ENCODE peak calls at places on chromosomes 13 and 19, in ten cellular contexts. S is breast epithelium, J is heart left ventricle, T is mesendoderm, D is aorta, E is pancreas, M is adrenal gland, G is cardiac muscle cell, K is testis, B is GM23338. N is an unnamed sample.
A peak's percentile ranks its signal among the peaks of the same experiment; 100 is the strongest.

GRCh38 chr19:56842421-56842820 is 1.9 kb upstream of the PEG3 start:
- DNase-seq in S (no peak), J (no peak), T (no peak), D (no peak), E (no peak), M (no peak), G (no peak), K (no peak), B (no peak), N (peak; percentile 50)

GRCh38 chr19:40314646-40315045 is 29.5 kb upstream of the AKT2 start:
- DNase-seq in S (no peak), J (no peak), T (no peak), D (no peak), E (no peak), M (no peak), G (no peak), K (no peak), B (no peak), N (no peak)

GRCh38 chr13:110405597-110406450 is 98.7 kb downstream of the COL4A2 start:
- DNase-seq in S (no peak), J (no peak), T (no peak), D (peak; percentile 44), E (no peak), M (no peak), G (no peak), K (no peak), B (no peak), N (no peak)

GRCh38 chr13:106393776-106394175 is 141.7 kb downstream of the EFNB2 start:
- DNase-seq in S (no peak), J (no peak), T (no peak), D (no peak), E (no peak), M (no peak), G (no peak), K (no peak), B (no peak), N (no peak)

GRCh38 chr13:95023405-95023804 is 277.8 kb downstream of the ABCC4 start:
- DNase-seq in S (no peak), J (no peak), T (peak; percentile 4), D (no peak), E (no peak), M (no peak), G (no peak), K (no peak), B (no peak), N (peak; percentile 2)

GRCh38 chr13:50224534-50224933 is 209.3 kb downstream of the KCNRG start:
- DNase-seq in S (no peak), J (no peak), T (no peak), D (no peak), E (no peak), M (no peak), G (no peak), K (no peak), B (no peak), N (no peak)

GRCh38 chr19:1837625-1838105 is 10.6 kb downstream of the REXO1 start:
- DNase-seq in S (no peak), J (no peak), T (peak; percentile 58), D (no peak), E (no peak), M (peak; percentile 66), G (peak; percentile 66), K (no peak), B (peak; percentile 82), N (peak; percentile 48)

GRCh38 chr19:13850910-13851753 is 25.8 kb upstream of the NANOS3 start:
- DNase-seq in S (peak; percentile 91), J (peak; percentile 89), T (peak; percentile 88), D (peak; percentile 96), E (peak; percentile 83), M (peak; percentile 96), G (no peak), K (no peak), B (no peak), N (peak; percentile 100)

GRCh38 chr13:24162604-24163003 is 2.1 kb downstream of the SPATA13 start:
- DNase-seq in S (no peak), J (no peak), T (no peak), D (no peak), E (no peak), M (no peak), G (no peak), K (no peak), B (no peak), N (no peak)
- H3K4me3 ChIP-seq in S (peak overlapping the region; percentile 80), J (peak overlapping the region; percentile 85), T (no peak overlapping the region), D (no peak overlapping the region), E (peak overlapping the region; percentile 86), M (no peak overlapping the region), G (no peak overlapping the region), K (no peak overlapping the region), B (peak overlapping the region; percentile 92), N (no peak overlapping the region)

GRCh38 chr19:38674388-38675133 is 27.1 kb downstream of the ACTN4 start:
- DNase-seq in S (no peak), J (no peak), T (peak; percentile 82), D (no peak), E (no peak), M (peak; percentile 81), G (peak; percentile 65), K (no peak), B (no peak), N (peak; percentile 90)

GRCh38 chr19:38671654-38672053 is 24.2 kb downstream of the ACTN4 start:
- DNase-seq in S (no peak), J (no peak), T (no peak), D (no peak), E (no peak), M (no peak), G (no peak), K (no peak), B (no peak), N (no peak)

GRCh38 chr19:38675611-38676010 is 28.2 kb downstream of the ACTN4 start:
- DNase-seq in S (no peak), J (no peak), T (no peak), D (no peak), E (no peak), M (no peak), G (no peak), K (no peak), B (no peak), N (no peak)

GRCh38 chr19:38670921-38671398 is 23.5 kb downstream of the ACTN4 start:
- DNase-seq in S (no peak), J (no peak), T (no peak), D (no peak), E (no peak), M (no peak), G (peak; percentile 59), K (no peak), B (no peak), N (no peak)

DNA sequence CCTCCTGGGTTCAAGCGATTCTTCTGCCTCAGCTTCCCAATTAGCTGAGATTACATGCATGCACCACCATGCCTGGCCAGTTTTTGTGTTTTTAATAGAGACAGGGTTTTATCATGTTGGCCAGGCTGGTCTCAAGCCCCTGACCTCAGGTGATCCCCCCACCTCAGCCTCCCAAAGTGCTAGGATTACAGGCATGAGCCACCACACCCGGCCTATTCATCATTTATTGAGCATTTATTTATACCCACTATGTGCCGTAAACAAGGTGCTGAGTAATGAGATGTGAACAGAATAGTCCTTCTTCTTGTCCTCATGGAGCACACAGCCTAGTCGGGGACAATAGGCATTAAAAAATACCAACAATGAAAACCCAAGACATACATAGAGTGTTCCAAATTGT is 25.6 kb downstream of the ACTN4 start:
- DNase-seq in S (no peak), J (no peak), T (no peak), D (no peak), E (no peak), M (no peak), G (no peak), K (no peak), B (no peak), N (no peak)
- H3K4me1 ChIP-seq in S (peaks cover 25% of the 10 kb centered on the region), J (peaks cover 95% of the 10 kb centered on the region), T (peaks cover 21% of the 10 kb centered on the region), D (peaks cover 27% of the 10 kb centered on the region), E (peaks cover 64% of the 10 kb centered on the region), M (peaks cover 56% of the 10 kb centered on the region), G (peaks cover 62% of the 10 kb centered on the region), K (peaks cover 17% of the 10 kb centered on the region), B (peaks cover 64% of the 10 kb centered on the region), N (peaks cover 44% of the 10 kb centered on the region)

GRCh38 chr19:38869836-38870607 is 8.1 kb downstream of the RINL start:
- DNase-seq in S (peak; percentile 84), J (peak; percentile 94), T (peak; percentile 90), D (peak; percentile 94), E (peak; percentile 83), M (peak; percentile 68), G (peak; percentile 66), K (peak; percentile 87), B (peak; percentile 81), N (no peak)

GRCh38 chr19:38867176-38867780 is 10.8 kb downstream of the RINL start:
- DNase-seq in S (no peak), J (no peak), T (no peak), D (no peak), E (no peak), M (no peak), G (no peak), K (no peak), B (no peak), N (peak; percentile 70)

GRCh38 chr19:38870612-38871011 is 7.5 kb downstream of the RINL start:
- DNase-seq in S (no peak), J (no peak), T (no peak), D (no peak), E (no peak), M (no peak), G (no peak), K (no peak), B (no peak), N (no peak)

GRCh38 chr19:38869160-38869835 is 8.8 kb downstream of the RINL start:
- DNase-seq in S (no peak), J (no peak), T (peak; percentile 11), D (no peak), E (no peak), M (no peak), G (no peak), K (no peak), B (peak; percentile 70), N (no peak)

GRCh38 chr19:38868551-38868950 is 9.5 kb downstream of the RINL start:
- DNase-seq in S (no peak), J (no peak), T (peak; percentile 21), D (no peak), E (no peak), M (no peak), G (no peak), K (no peak), B (no peak), N (no peak)
- H3K4me3 ChIP-seq in S (no peak overlapping the region), J (no peak overlapping the region), T (no peak overlapping the region), D (no peak overlapping the region), E (no peak overlapping the region), M (no peak overlapping the region), G (no peak overlapping the region), K (no peak overlapping the region), B (peak overlapping the region; percentile 81), N (no peak overlapping the region)

GRCh38 chr13:77789386-77789785 is 91.9 kb downstream of the SLAIN1 start:
- DNase-seq in S (no peak), J (no peak), T (no peak), D (no peak), E (no peak), M (no peak), G (no peak), K (no peak), B (no peak), N (no peak)

GRCh38 chr13:77781804-77782203 is 84.3 kb downstream of the SLAIN1 start:
- DNase-seq in S (no peak), J (no peak), T (peak; percentile 41), D (no peak), E (no peak), M (no peak), G (peak; percentile 60), K (no peak), B (no peak), N (no peak)

GRCh38 chr13:77784531-77784930 is 87.0 kb downstream of the SLAIN1 start:
- DNase-seq in S (no peak), J (no peak), T (peak; percentile 35), D (no peak), E (no peak), M (no peak), G (no peak), K (no peak), B (peak; percentile 24), N (no peak)

GRCh38 chr13:77786888-77787287 is 89.4 kb downstream of the SLAIN1 start:
- DNase-seq in S (no peak), J (no peak), T (no peak), D (no peak), E (no peak), M (no peak), G (no peak), K (no peak), B (no peak), N (no peak)
- H3K4me1 ChIP-seq in S (no peaks in the 10 kb centered on the region), J (no peaks in the 10 kb centered on the region), T (no peaks in the 10 kb centered on the region), D (no peaks in the 10 kb centered on the region), E (no peaks in the 10 kb centered on the region), M (no peaks in the 10 kb centered on the region), G (no peaks in the 10 kb centered on the region), K (no peaks in the 10 kb centered on the region), B (peaks cover 5% of the 10 kb centered on the region), N (no peaks in the 10 kb centered on the region)

N was measured in SJCRH30.